ENCODE peak calls at places on chromosome 10, in five cellular contexts. M is ovary, Q is NB4, H is HCT116, E is sigmoid colon. V is an unnamed sample.
A peak's percentile ranks its signal among the peaks of the same experiment; 100 is the strongest.

GRCh38 chr10:34523017-34523767 is 291.9 kb downstream of the PARD3 start:
- DNase-seq in E (no peak), Q (no peak), H (no peak), M (no peak), V (no peak)

GRCh38 chr10:110803830-110804338 is 67.8 kb upstream of the PDCD4 start:
- DNase-seq in H (no peak), E (no peak), Q (peak; percentile 65), M (peak; percentile 79), V (peak; percentile 79)

GRCh38 chr10:34826221-34826620 is 11.1 kb upstream of the PARD3 start:
- DNase-seq in H (peak; percentile 48), E (no peak), Q (no peak), M (no peak), V (no peak)

GRCh38 chr10:31622993-31623392 is 304.0 kb downstream of the ZEB1 start:
- DNase-seq in H (no peak), Q (no peak), E (peak; percentile 69), M (no peak), V (no peak)

GRCh38 chr10:108662975-108663374 is 1260.3 kb downstream of the XPNPEP1 start:
- DNase-seq in M (no peak), H (no peak), Q (peak; percentile 6), E (no peak), V (no peak)

GRCh38 chr10:5890519-5890878 is 456 bp downstream of the FBH1 start:
- DNase-seq in Q (peak; percentile 40), H (no peak), M (no peak), E (peak; percentile 72), V (no peak)

GRCh38 chr10:32983333-32983909 is 25.4 kb upstream of the ITGB1 start:
- DNase-seq in M (no peak), E (no peak), Q (peak; percentile 71), H (peak; percentile 84), V (no peak)

GRCh38 chr10:33676606-33677005 is 342.1 kb upstream of the NRP1 start:
- DNase-seq in M (no peak), H (no peak), E (no peak), Q (no peak), V (no peak)

GRCh38 chr10:128156999-128157755 is 31.0 kb upstream of the MKI67 start:
- DNase-seq in M (no peak), H (no peak), Q (no peak), E (no peak), V (no peak)

GRCh38 chr10:43983856-43984271 is 335.2 kb upstream of the ZNF32 start:
- DNase-seq in Q (no peak), M (no peak), E (no peak), H (no peak), V (no peak)

GRCh38 chr10:14588084-14588937 is 186.4 kb downstream of the FAM107B start:
- DNase-seq in Q (no peak), H (no peak), M (no peak), E (no peak), V (no peak)

GRCh38 chr10:26887611-26888215 is 27.0 kb upstream of the ABI1 start:
- DNase-seq in M (no peak), H (no peak), Q (no peak), E (no peak), V (no peak)

GRCh38 chr10:45580781-45581496 is 91.6 kb downstream of the ZFAND4 start:
- DNase-seq in H (no peak), E (no peak), M (no peak), Q (peak; percentile 49), V (no peak)

GRCh38 chr10:82815680-82816079 is 940.7 kb downstream of the NRG3 start:
- DNase-seq in E (no peak), H (no peak), Q (no peak), M (no peak), V (no peak)

GRCh38 chr10:24465124-24465874 is 256.4 kb downstream of the KIAA1217 start:
- DNase-seq in Q (no peak), M (no peak), H (no peak), E (no peak), V (no peak)

GRCh38 chr10:78783753-78784152 is 285.0 kb upstream of the ZMIZ1 start:
- DNase-seq in Q (no peak), M (no peak), E (no peak), H (no peak), V (peak; percentile 32)

GRCh38 chr10:78292987-78293865 is 259.6 kb downstream of the RPS24 start:
- DNase-seq in M (no peak), E (no peak), H (no peak), Q (no peak), V (peak; percentile 39)

GRCh38 chr10:126080879-126081331 is 184.5 kb downstream of the FANK1 start:
- DNase-seq in Q (no peak), H (no peak), M (no peak), E (no peak), V (no peak)

GRCh38 chr10:1048349-1048731 is 579 bp downstream of the IDI1 start:
- DNase-seq in Q (no peak), E (peak; percentile 89), M (peak; percentile 50), H (no peak), V (peak; percentile 92)

GRCh38 chr10:79413196-79413595 is 32.2 kb downstream of the ZCCHC24 start:
- DNase-seq in M (no peak), E (peak; percentile 73), H (no peak), Q (peak; percentile 98), V (peak; percentile 80)

GRCh38 chr10:112912441-112912911 is 37.6 kb upstream of the TCF7L2 start:
- DNase-seq in Q (no peak), H (peak; percentile 66), M (no peak), E (peak; percentile 67), V (no peak)

GRCh38 chr10:72694476-72695369 is 2.8 kb downstream of the MCU start:
- DNase-seq in M (no peak), E (no peak), Q (peak; percentile 78), H (no peak), V (no peak)
- TF ChIP-seq CTCF in M (no peak), E (peak; percentile 22), Q (peak; percentile 55), H (peak; percentile 39), V (no peak)

DNA sequence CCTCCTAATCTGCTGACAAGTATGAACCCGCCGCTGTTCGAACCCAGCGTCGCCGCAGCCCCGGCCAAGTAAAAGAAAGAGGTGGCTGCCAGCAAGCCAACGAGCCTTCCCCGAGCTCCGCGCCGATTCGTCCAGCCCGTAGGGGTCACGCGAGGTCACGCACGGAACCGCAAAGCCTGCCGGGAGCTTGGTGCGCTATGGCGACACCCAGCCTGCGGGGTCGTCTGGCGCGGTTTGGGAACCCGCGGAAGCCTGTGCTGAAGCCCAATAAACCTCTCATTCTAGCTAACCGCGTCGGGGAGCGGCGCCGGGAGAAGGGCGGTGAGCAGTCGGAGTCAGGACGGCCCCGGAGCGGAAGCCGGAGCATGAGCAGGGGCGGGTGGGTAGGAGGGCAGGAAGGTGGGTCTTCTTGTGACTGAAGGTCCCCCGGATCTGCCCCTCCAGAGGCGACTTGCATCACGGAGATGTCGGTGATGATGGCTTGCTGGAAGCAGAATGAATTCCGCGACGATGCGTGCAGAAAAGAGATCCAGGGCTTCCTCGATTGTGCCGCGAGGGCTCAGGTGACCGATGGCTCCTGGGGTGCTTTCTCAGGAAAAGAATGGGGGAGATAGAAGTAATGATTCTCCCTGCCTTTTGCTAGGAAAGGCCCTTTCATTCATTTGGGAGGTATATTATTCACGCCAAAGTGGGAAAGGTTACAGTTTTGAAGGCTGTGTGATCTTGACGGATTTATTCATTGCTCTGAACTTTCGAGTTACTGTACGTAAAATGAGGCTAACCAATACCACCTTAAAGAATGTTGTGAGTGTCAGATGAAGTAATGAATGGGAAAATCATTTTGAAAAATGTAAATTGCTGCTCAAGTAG is at the start of gene CHCHD1:
- DNase-seq in E (peak; percentile 96), H (peak; percentile 76), M (peak; percentile 94), Q (peak; percentile 96), V (peak; percentile 98)
- TF ChIP-seq POLR2A in E (peak; percentile 67), H (peak; percentile 91), M (no peak), Q (peak; percentile 97), V (no peak)

DNA sequence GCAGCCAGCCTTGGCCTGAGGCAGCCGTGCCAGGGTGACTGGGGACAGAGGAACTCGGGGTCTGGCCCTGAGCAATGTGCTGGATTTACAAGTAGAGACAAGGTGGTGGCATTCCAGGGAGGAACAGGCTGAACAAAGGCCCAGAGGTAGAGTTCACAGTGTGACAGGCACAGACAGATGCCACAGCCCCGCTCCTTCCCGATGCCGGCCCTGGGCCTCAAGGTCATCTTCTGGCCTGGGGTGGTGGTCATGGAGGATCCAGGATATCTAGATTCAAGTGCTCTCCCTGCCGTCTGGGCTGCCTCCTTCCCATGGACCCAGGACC is 68.9 kb upstream of the COL13A1 start:
- DNase-seq in E (no peak), Q (no peak), M (no peak), H (no peak), V (no peak)
- TF ChIP-seq CTCF in E (no peak), Q (no peak), M (no peak), H (no peak), V (no peak)

GRCh38 chr10:95295031-95295755 is 4.4 kb upstream of the PDLIM1 start:
- DNase-seq in E (peak; percentile 69), Q (peak; percentile 83), M (no peak), H (no peak), V (peak; percentile 96)
- TF ChIP-seq POLR2A in E (no peak), Q (no peak), M (no peak), H (no peak), V (no peak)

GRCh38 chr10:107544706-107545520 is 380.4 kb upstream of the SORCS1 start:
- DNase-seq in Q (peak; percentile 10), H (no peak), E (no peak), M (no peak), V (no peak)
- TF ChIP-seq CTCF in Q (no peak), H (no peak), E (no peak), M (no peak), V (no peak)

GRCh38 chr10:69087600-69088470 is at the start of gene SRGN:
- DNase-seq in Q (peak; percentile 99), H (no peak), E (peak; percentile 86), M (peak; percentile 64), V (peak; percentile 79)

GRCh38 chr10:69088801-69089501 is 1.0 kb downstream of the SRGN start:
- DNase-seq in Q (peak; percentile 89), H (no peak), M (no peak), E (no peak), V (no peak)

GRCh38 chr10:69090687-69091450 is 3.0 kb downstream of the SRGN start:
- DNase-seq in M (no peak), E (no peak), H (no peak), Q (peak; percentile 54), V (no peak)

GRCh38 chr10:69088471-69088769 is 517 bp downstream of the SRGN start:
- DNase-seq in Q (no peak), M (no peak), H (no peak), E (no peak), V (no peak)

DNA sequence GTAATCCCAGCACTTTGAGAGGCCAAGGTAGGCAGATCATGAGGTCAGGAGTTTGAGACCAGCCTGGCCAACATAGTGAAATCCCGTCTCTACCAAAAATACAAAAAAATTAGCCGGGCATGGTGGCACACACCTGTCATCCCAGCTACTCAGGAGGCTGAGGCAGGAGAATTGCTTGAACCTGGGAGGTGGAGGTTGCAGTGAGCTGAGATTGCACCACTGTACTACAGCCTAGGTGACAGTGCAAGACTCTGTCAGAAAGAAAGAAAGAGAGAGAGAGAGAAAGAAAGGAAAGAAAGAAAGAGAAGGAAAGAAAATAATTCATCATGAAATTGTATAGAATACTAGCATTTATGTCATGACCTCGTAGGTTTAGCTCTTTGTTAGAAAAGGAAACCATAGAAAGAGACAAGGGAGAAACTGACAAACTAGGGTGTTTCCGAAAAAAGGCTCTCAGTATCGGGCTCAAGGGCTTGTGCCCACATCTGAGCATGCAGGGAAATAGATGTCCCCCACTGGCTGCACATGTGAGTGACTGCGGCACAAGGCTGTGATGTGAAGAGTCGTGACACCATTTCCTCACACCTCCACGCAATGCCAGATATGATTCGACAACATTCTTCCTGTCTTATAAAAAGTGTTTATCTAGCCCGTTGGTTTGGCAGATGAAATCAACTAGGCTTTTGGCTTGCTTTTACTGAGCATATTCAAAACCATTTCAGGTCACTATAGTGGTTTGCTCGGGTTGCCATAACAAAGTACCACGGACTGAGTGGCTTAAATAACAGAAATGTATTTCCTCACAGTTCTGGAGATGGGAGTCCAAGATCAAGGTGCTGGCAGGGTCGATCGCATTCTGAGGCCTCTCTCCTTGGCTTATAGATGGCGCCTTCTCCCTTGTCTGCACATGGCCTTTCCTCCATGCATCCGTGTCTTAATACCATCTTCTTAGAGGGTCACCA is 2.0 kb downstream of the SRGN start:
- DNase-seq in Q (peak; percentile 83), H (no peak), E (no peak), M (no peak), V (peak; percentile 84)
- TF ChIP-seq POLR2A in Q (peak; percentile 23), H (no peak), E (peak; percentile 25), M (no peak), V (peak; percentile 66)

V was measured in spleen.